ENCODE peak calls at places on chromosomes 7 and 10, in seven cellular contexts. A is IMR-90, N is GM12878, Y is upper lobe of left lung, V is Peyer's patch, K is A549, L is ovary. I is an unnamed sample.

GRCh38 chr10:78299861-78300453 is 266.3 kb downstream of the RPS24 start:
- DNase-seq in N (peak; percentile 3), Y (no peak), L (no peak), V (peak; percentile 66), K (no peak), A (no peak), I (peak; percentile 68)

GRCh38 chr10:96257944-96258343 is 13.4 kb downstream of the BLNK start:
- DNase-seq in Y (no peak), V (no peak), A (no peak), L (no peak), N (no peak), K (no peak), I (no peak)

GRCh38 chr7:101923276-101923985 is 106.0 kb downstream of the CUX1 start:
- DNase-seq in A (peak; percentile 55), N (no peak), Y (no peak), V (no peak), K (no peak), L (peak; percentile 13), I (no peak)

GRCh38 chr7:34357946-34358345 is 300.1 kb upstream of the NPSR1 start:
- DNase-seq in L (no peak), A (no peak), K (no peak), N (no peak), V (no peak), Y (no peak), I (no peak)

GRCh38 chr7:2511769-2512168 is 7.8 kb upstream of the LFNG start:
- DNase-seq in K (no peak), A (no peak), L (no peak), N (no peak), V (no peak), Y (peak; percentile 71), I (no peak)

GRCh38 chr10:31936933-31937332 is 8.3 kb upstream of the ARHGAP12 start:
- DNase-seq in L (no peak), V (no peak), A (no peak), K (peak; percentile 71), N (no peak), Y (no peak), I (no peak)

GRCh38 chr7:117446220-117446815 is 19.0 kb upstream of the ASZ1 start:
- DNase-seq in A (no peak), Y (no peak), V (no peak), L (no peak), N (no peak), K (no peak), I (no peak)

GRCh38 chr7:139675127-139676110 is 102.4 kb downstream of the HIPK2 start:
- DNase-seq in K (no peak), V (no peak), L (no peak), A (peak; percentile 38), N (no peak), Y (no peak), I (no peak)

GRCh38 chr7:83347836-83348482 is 185.3 kb upstream of the PCLO start:
- DNase-seq in A (peak; percentile 65), V (no peak), Y (no peak), L (no peak), K (peak; percentile 23), N (no peak), I (no peak)

GRCh38 chr7:82699773-82700186 is 256.2 kb upstream of the CACNA2D1 start:
- DNase-seq in N (no peak), K (peak; percentile 60), L (no peak), A (peak; percentile 54), Y (no peak), V (no peak), I (no peak)

DNA sequence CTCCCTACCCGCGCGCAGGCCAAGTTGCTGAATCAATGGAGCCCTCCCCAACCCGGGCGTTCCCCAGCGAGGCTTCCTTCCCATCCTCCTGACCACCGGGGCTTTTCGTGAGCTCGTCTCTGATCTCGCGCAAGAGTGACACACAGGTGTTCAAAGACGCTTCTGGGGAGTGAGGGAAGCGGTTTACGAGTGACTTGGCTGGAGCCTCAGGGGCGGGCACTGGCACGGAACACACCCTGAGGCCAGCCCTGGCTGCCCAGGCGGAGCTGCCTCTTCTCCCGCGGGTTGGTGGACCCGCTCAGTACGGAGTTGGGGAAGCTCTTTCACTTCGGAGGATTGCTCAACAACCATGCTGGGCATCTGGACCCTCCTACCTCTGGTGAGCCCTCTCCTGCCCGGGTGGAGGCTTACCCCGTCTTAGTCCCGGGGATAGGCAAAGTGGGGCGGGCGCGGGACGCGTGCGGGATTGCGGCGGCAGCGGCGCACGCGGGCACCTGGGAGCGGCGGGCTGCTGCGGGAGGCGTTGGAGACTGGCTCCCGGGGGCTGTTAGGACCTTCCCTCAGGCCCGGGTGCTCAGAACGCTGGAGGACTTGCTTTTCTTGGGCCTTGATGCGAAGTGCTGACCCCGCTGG is at the start of gene FAS:
- DNase-seq in Y (peak; percentile 92), L (peak; percentile 77), A (peak; percentile 57), K (peak; percentile 66), V (peak; percentile 82), N (peak; percentile 80), I (peak; percentile 91)
- TF ChIP-seq POLR2A in Y (peak; percentile 72), L (no peak), A (no peak), K (peak; percentile 33), V (peak; percentile 71), N (peak; percentile 86), I (peak; percentile 55)

GRCh38 chr7:43212921-43213320 is 100.5 kb downstream of the HECW1 start:
- DNase-seq in K (no peak), Y (no peak), A (no peak), V (no peak), N (no peak), L (no peak), I (no peak)
- TF ChIP-seq CTCF in K (no peak), Y (no peak), A (no peak), V (no peak), N (no peak), L (no peak), I (no peak)

GRCh38 chr7:99975782-99976521 is at the start of gene AZGP1:
- DNase-seq in N (no peak), K (no peak), V (no peak), A (no peak), L (no peak), Y (no peak), I (no peak)
- TF ChIP-seq POLR2A in N (no peak), K (no peak), V (no peak), A (no peak), L (no peak), Y (no peak), I (no peak)

GRCh38 chr7:156074982-156075615 is 262.8 kb upstream of the SHH start:
- DNase-seq in K (no peak), L (no peak), V (no peak), N (no peak), Y (no peak), A (no peak), I (no peak)
- TF ChIP-seq CTCF in K (no peak), L (no peak), V (no peak), N (no peak), Y (no peak), A (no peak), I (no peak)

DNA sequence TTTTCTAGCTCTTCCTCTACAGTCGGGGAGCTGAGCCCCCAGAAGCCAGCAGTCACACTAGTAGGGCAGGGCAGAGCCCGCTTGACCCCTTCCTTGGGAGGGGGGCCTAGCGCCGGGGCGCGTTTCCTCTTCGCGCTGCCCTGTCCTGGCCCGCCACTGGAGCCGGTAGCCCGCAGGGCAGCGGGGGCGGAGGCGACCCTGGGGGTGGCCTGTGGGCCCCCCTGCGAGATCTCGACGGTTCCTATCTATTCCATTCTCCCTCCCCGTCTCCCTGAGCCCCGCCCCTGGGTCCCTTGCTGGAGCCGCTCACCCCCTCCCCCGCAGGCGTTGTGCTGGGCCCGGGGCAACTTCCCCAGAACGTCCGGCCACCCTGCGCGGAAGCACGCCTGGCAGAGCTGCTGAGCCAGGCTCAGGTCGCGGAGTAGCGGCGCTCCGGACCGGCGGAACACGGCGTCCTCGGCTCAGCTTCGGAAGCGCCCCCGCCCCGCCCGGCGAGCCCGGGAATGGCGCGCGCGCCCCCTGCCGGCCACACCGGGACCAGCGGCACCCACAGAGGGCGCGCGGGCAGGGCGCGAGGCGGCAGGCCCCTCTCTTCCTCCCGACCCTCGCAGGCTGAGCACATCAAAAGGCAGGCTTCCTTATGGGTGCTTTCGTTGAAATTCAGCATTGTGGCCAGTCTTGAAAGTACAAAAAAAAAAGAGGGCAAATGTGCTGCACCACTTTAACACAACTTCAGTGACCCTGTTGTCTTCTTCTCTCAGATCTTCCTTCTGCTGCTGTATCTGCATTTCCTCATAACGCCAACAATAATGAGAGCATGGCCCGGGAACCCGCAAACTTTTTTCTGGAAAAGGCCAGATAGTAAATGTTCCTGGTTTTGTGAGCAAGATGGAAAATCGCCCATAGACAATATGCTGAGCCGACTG is 327.6 kb downstream of the TNS3 start:
- DNase-seq in K (peak; percentile 59), N (no peak), Y (peak; percentile 97), V (peak; percentile 68), L (peak; percentile 86), A (peak; percentile 35), I (peak; percentile 97)
- TF ChIP-seq POLR2A in K (peak; percentile 41), N (no peak), Y (peak; percentile 11), V (no peak), L (peak; percentile 19), A (no peak), I (no peak)

DNA sequence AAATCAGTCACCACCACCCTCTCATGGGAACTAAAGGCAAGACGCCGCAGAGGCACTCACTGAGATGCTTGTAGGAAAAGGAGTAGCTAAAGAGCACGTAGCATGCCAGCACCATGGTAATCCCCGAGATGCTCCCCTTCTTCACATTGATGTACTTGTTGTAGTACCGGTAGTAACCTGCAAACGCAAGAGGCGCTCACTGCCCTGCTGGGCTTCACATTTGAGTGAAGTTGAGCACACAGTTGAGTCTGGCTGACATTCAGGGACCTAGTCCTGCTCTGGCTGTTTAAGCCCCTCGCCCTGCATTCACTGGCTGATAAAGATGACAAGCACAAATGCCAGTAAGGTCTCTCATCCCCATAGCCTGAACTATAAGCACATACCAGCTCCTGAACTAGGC is 6.9 kb downstream of the ATP5MF start:
- DNase-seq in L (no peak), N (no peak), Y (no peak), K (peak; percentile 63), V (no peak), A (no peak), I (peak; percentile 78)
- TF ChIP-seq CTCF in L (no peak), N (peak; percentile 56), Y (no peak), K (peak; percentile 17), V (no peak), A (peak; percentile 24), I (peak; percentile 70)